ENCODE peak calls at places on chromosome 21, in six cellular contexts. V, I, R, N, P and G are unnamed samples.

GRCh38 chr21:27423073-27423472 is 456.2 kb upstream of the ADAMTS5 start:
- DNase-seq in V (peak), I (peak), R (peak), N (no peak), P (peak), G (peak)

GRCh38 chr21:25836396-25836795 is 101.6 kb downstream of the GABPA start:
- DNase-seq in V (no peak), I (no peak), R (no peak), N (no peak), P (no peak), G (peak)

GRCh38 chr21:36966066-36966845 is at the start of gene HLCS:
- DNase-seq in V (peak), I (peak), R (peak), N (peak), P (no peak), G (peak)

GRCh38 chr21:35223480-35224156 is 174.5 kb upstream of the RUNX1 start:
- DNase-seq in V (peak), I (no peak), R (no peak), N (no peak), P (no peak), G (peak)

GRCh38 chr21:30434033-30434631 is 4.1 kb downstream of the KRTAP13-4 start:
- DNase-seq in V (no peak), I (no peak), R (peak), N (peak), P (no peak), G (peak)

GRCh38 chr21:34886554-34887385 is 162.3 kb downstream of the RUNX1 start:
- DNase-seq in V (peak), I (no peak), R (no peak), N (peak), P (no peak), G (peak)

GRCh38 chr21:27776925-27777553 is 810.2 kb upstream of the ADAMTS5 start:
- DNase-seq in V (no peak), I (no peak), R (no peak), N (no peak), P (no peak), G (peak)

GRCh38 chr21:39788383-39788782 is 43.4 kb downstream of the IGSF5 start:
- DNase-seq in V (peak), I (peak), R (peak), N (peak), P (peak), G (peak)

GRCh38 chr21:43343992-43344886 is 82.7 kb downstream of the SIK1 start:
- DNase-seq in V (peak), I (no peak), R (peak), N (no peak), P (no peak), G (peak)

GRCh38 chr21:25790122-25790951 is 55.6 kb downstream of the GABPA start:
- DNase-seq in V (peak), I (peak), R (peak), N (peak), P (peak), G (peak)

GRCh38 chr21:33931799-33932390 is 16.3 kb upstream of the ATP5PO start:
- DNase-seq in V (peak), I (no peak), R (no peak), N (no peak), P (no peak), G (no peak)

GRCh38 chr21:33373451-33373850 is 29.8 kb upstream of the IFNGR2 start:
- DNase-seq in V (no peak), I (no peak), R (peak), N (no peak), P (no peak), G (no peak)

GRCh38 chr21:28627691-28628090 is 365.0 kb downstream of the LTN1 start:
- DNase-seq in V (no peak), I (no peak), R (no peak), N (no peak), P (no peak), G (peak)

GRCh38 chr21:34737115-34737514 is 68.3 kb downstream of the CLIC6 start:
- DNase-seq in V (no peak), I (no peak), R (no peak), N (no peak), P (no peak), G (no peak)

GRCh38 chr21:29365636-29366305 is 67.0 kb downstream of the BACH1 start:
- DNase-seq in V (no peak), I (no peak), R (no peak), N (peak), P (no peak), G (no peak)

GRCh38 chr21:20968391-20968790 is 29.8 kb upstream of the NCAM2 start:
- DNase-seq in V (no peak), I (no peak), R (no peak), N (no peak), P (no peak), G (peak)

GRCh38 chr21:38327984-38328383 is 71.2 kb downstream of the KCNJ15 start:
- DNase-seq in V (no peak), I (no peak), R (no peak), N (no peak), P (no peak), G (no peak)

GRCh38 chr21:36260802-36261201 is 59.2 kb upstream of the MORC3 start:
- DNase-seq in V (no peak), I (no peak), R (no peak), N (no peak), P (no peak), G (no peak)

GRCh38 chr21:16308269-16308668 is 578.5 kb downstream of the USP25 start:
- DNase-seq in V (peak), I (peak), R (peak), N (no peak), P (no peak), G (peak)

GRCh38 chr21:38972078-38972477 is 166.3 kb downstream of the ETS2 start:
- DNase-seq in V (no peak), I (no peak), R (no peak), N (no peak), P (no peak), G (no peak)

GRCh38 chr21:33015091-33015490 is 10.6 kb upstream of the OLIG2 start:
- DNase-seq in V (no peak), I (no peak), R (no peak), N (no peak), P (no peak), G (no peak)

GRCh38 chr21:29233611-29234540 is 64.8 kb upstream of the BACH1 start:
- DNase-seq in V (no peak), I (no peak), R (peak), N (peak), P (no peak), G (no peak)

GRCh38 chr21:37367758-37368535 is 1.4 kb downstream of the DYRK1A start:
- DNase-seq in V (peak), I (peak), R (no peak), N (peak), P (no peak), G (peak)

GRCh38 chr21:16070207-16070651 is 340.4 kb downstream of the USP25 start:
- DNase-seq in V (no peak), I (no peak), R (no peak), N (no peak), P (no peak), G (no peak)

GRCh38 chr21:34687065-34687464 is 18.3 kb downstream of the CLIC6 start:
- DNase-seq in V (no peak), I (no peak), R (no peak), N (no peak), P (no peak), G (no peak)

GRCh38 chr21:36479415-36480402 is at the start of gene CLDN14:
- DNase-seq in V (peak), I (peak), R (no peak), N (no peak), P (no peak), G (peak)

GRCh38 chr21:16419188-16419874 is 689.5 kb downstream of the USP25 start:
- DNase-seq in V (peak), I (peak), R (peak), N (peak), P (no peak), G (peak)

GRCh38 chr21:25735895-25736597 is 1.3 kb downstream of the GABPA start:
- DNase-seq in V (peak), I (peak), R (peak), N (peak), P (no peak), G (peak)

GRCh38 chr21:34807881-34808568 is 139.2 kb downstream of the CLIC6 start:
- DNase-seq in V (peak), I (peak), R (peak), N (no peak), P (peak), G (peak)

GRCh38 chr21:16742116-16742515 is 770.7 kb upstream of the CXADR start:
- DNase-seq in V (no peak), I (no peak), R (no peak), N (no peak), P (no peak), G (no peak)

GRCh38 chr21:20999567-21000169 is 1.5 kb downstream of the NCAM2 start:
- DNase-seq in V (peak), I (peak), R (peak), N (peak), P (no peak), G (peak)

GRCh38 chr21:33247596-33247995 is 17.9 kb downstream of the IFNAR2 start:
- DNase-seq in V (no peak), I (no peak), R (no peak), N (no peak), P (no peak), G (no peak)

GRCh38 chr21:29322570-29322957 is 23.8 kb downstream of the BACH1 start:
- DNase-seq in V (no peak), I (no peak), R (no peak), N (no peak), P (no peak), G (no peak)

GRCh38 chr21:39885119-39885848 is 18.0 kb downstream of the PCP4 start:
- DNase-seq in V (no peak), I (no peak), R (no peak), N (peak), P (no peak), G (no peak)

GRCh38 chr21:34874689-34875513 is 174.2 kb downstream of the RUNX1 start:
- DNase-seq in V (no peak), I (no peak), R (no peak), N (no peak), P (no peak), G (no peak)

GRCh38 chr21:38531142-38531541 is 32.9 kb upstream of the ERG start:
- DNase-seq in V (no peak), I (no peak), R (no peak), N (no peak), P (no peak), G (no peak)

GRCh38 chr21:16913010-16913409 is 599.8 kb upstream of the CXADR start:
- DNase-seq in V (no peak), I (no peak), R (peak), N (peak), P (no peak), G (no peak)

GRCh38 chr21:31986035-31986856 is 113.4 kb downstream of the HUNK start:
- DNase-seq in V (no peak), I (no peak), R (no peak), N (no peak), P (no peak), G (no peak)

GRCh38 chr21:31977816-31978215 is 105.0 kb downstream of the HUNK start:
- DNase-seq in V (no peak), I (no peak), R (no peak), N (no peak), P (no peak), G (no peak)

GRCh38 chr21:31987696-31988095 is 114.9 kb downstream of the HUNK start:
- DNase-seq in V (no peak), I (no peak), R (no peak), N (no peak), P (no peak), G (no peak)

GRCh38 chr21:31985398-31985797 is 112.6 kb downstream of the HUNK start:
- DNase-seq in V (no peak), I (no peak), R (no peak), N (no peak), P (no peak), G (no peak)

GRCh38 chr21:31983120-31983519 is 110.3 kb downstream of the HUNK start:
- DNase-seq in V (no peak), I (no peak), R (no peak), N (no peak), P (no peak), G (no peak)
- TF ChIP-seq CTCF in V (no peak), I (no peak), R (no peak), N (no peak), P (no peak), G (no peak)

GRCh38 chr21:45109831-45110492 is 35.6 kb downstream of the ADARB1 start:
- DNase-seq in V (no peak), I (no peak), R (no peak), N (no peak), P (no peak), G (no peak)
- H3K4me3 ChIP-seq in V (no peak), I (no peak), R (no peak), N (no peak), P (no peak), G (peak)

GRCh38 chr21:44656868-44657267 is 864 bp upstream of the KRTAP12-3 start:
- DNase-seq in V (no peak), I (no peak), R (no peak), N (no peak), P (no peak), G (no peak)
- TF ChIP-seq CTCF in V (no peak), I (no peak), R (no peak), N (no peak), P (no peak), G (no peak)

DNA sequence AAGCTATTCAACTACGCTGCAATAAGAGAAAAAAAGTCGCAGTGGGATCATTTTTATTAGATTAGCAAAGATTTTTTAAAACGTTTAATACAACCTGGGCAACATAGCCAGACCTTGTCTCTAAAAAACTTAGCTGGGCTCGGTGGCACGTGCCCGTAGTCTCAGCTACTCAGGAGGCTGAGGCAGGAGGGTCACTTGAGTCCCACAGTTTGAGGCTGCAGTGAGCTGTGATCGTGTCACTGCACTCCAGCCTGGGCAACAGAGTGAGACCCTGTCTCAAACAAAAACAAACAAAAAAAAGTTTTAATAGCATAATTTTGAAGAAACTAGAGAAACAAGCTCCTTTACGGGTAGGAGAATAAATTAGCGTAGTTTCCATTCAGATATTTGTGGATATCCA is 1.0 kb upstream of the PRDM15 start:
- DNase-seq in V (no peak), I (no peak), R (no peak), N (no peak), P (no peak), G (no peak)
- H3K4me3 ChIP-seq in V (no peak), I (no peak), R (no peak), N (peak), P (no peak), G (no peak)